ENCODE peak calls at places on chromosomes 11 and 22, in six cellular contexts. U is PC-3, D is AG04450, P is MCF 10A, N is HFFc6, M is cardiac muscle cell. S is an unnamed sample.
A peak's percentile ranks its signal among the peaks of the same experiment; 100 is the strongest.

GRCh38 chr22:37741312-37741795 is 44.5 kb downstream of the TRIOBP start:
- DNase-seq in D (peak; percentile 98), M (peak; percentile 97), U (peak; percentile 39), P (peak; percentile 96), N (peak; percentile 83), S (peak; percentile 97)

GRCh38 chr11:46356911-46357482 is 9.7 kb downstream of the DGKZ start:
- DNase-seq in U (no peak), N (no peak), M (no peak), P (peak; percentile 91), D (peak; percentile 45), S (peak; percentile 95)

GRCh38 chr11:110077866-110078325 is 15.3 kb upstream of the ZC3H12C start:
- DNase-seq in N (peak; percentile 75), U (peak; percentile 92), D (no peak), M (no peak), P (peak; percentile 64), S (no peak)

GRCh38 chr11:60170566-60170965 is 12.3 kb downstream of the MS4A6A start:
- DNase-seq in D (no peak), N (no peak), U (peak; percentile 32), P (no peak), M (no peak), S (no peak)

GRCh38 chr11:32353884-32354283 is 81.5 kb downstream of the WT1 start:
- DNase-seq in U (no peak), M (no peak), N (no peak), D (no peak), P (no peak), S (no peak)

GRCh38 chr22:16915711-16916110 is 90.5 kb upstream of the XKR3 start:
- DNase-seq in N (no peak), U (no peak), D (no peak), M (no peak), P (peak; percentile 21), S (peak; percentile 19)

GRCh38 chr11:32830413-32830738 is 649 bp downstream of the PRRG4 start:
- DNase-seq in U (peak; percentile 69), N (no peak), D (no peak), P (peak; percentile 80), M (no peak), S (peak; percentile 82)

GRCh38 chr11:119531623-119532022 is 108.7 kb upstream of the THY1 start:
- DNase-seq in N (no peak), D (no peak), M (no peak), U (no peak), P (no peak), S (no peak)

GRCh38 chr11:112652786-112653390 is 308.3 kb upstream of the NCAM1 start:
- DNase-seq in N (peak; percentile 20), P (peak; percentile 67), M (no peak), U (no peak), D (no peak), S (no peak)

GRCh38 chr11:124839051-124839971 is 25.9 kb upstream of the ROBO3 start:
- DNase-seq in N (no peak), D (no peak), U (no peak), P (no peak), M (peak; percentile 36), S (no peak)

GRCh38 chr11:7936615-7937014 is 4.9 kb downstream of the OR10A3 start:
- DNase-seq in N (no peak), P (peak; percentile 43), U (peak; percentile 69), D (no peak), M (no peak), S (no peak)

GRCh38 chr11:129385801-129386200 is 10.2 kb downstream of the BARX2 start:
- DNase-seq in N (no peak), M (no peak), D (no peak), U (no peak), P (no peak), S (no peak)

GRCh38 chr11:68122936-68123539 is 1.9 kb upstream of the CHKA start:
- DNase-seq in U (peak; percentile 99), M (no peak), N (no peak), P (no peak), D (no peak), S (no peak)

GRCh38 chr11:69801513-69802335 is 17.5 kb downstream of the FGF3 start:
- DNase-seq in P (peak; percentile 19), D (no peak), M (peak; percentile 54), N (no peak), U (peak; percentile 53), S (no peak)

GRCh38 chr11:98365185-98365584 is 655.6 kb upstream of the CNTN5 start:
- DNase-seq in D (no peak), U (peak; percentile 67), N (no peak), M (no peak), P (no peak), S (no peak)

GRCh38 chr11:35260342-35260985 is 121.5 kb downstream of the CD44 start:
- DNase-seq in N (peak; percentile 93), M (no peak), U (peak; percentile 85), D (peak; percentile 72), P (peak; percentile 68), S (no peak)

GRCh38 chr11:61294717-61295595 is at the start of gene VWCE:
- DNase-seq in D (no peak), M (peak; percentile 86), P (no peak), U (peak; percentile 55), N (peak; percentile 25), S (peak; percentile 82)

GRCh38 chr11:73478737-73479347 is 102.6 kb downstream of the RELT start:
- DNase-seq in P (peak; percentile 61), D (no peak), M (peak; percentile 38), U (peak; percentile 74), N (peak; percentile 43), S (peak; percentile 44)

GRCh38 chr11:76800466-76801200 is 17.5 kb downstream of the TSKU start:
- DNase-seq in P (no peak), M (no peak), N (no peak), U (no peak), D (no peak), S (no peak)

GRCh38 chr11:125390949-125391348 is 105.1 kb downstream of the FEZ1 start:
- DNase-seq in D (peak; percentile 43), U (no peak), N (peak; percentile 32), M (peak; percentile 23), P (no peak), S (no peak)

DNA sequence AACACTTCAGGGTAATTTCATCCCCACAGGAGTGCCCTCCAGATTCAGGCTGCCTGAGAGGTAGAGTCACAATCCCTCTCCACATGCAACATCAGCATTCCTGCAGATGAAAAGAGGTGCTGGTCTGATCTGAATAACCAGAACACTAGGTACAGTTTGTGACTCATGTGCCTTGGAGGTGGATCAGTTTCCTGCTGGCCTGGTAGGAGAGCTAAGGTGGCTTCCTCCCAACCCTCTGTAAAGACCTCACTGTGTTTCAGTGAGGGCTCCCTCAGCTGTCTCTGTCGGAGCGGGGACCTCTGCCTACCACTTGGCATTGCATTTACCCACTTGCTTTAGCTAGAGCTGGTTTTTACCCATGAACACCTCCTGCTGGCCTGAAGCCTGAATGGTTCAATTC is 7.6 kb downstream of the OR9G1 start:
- DNase-seq in N (no peak), P (peak; percentile 27), M (no peak), U (no peak), D (no peak), S (no peak)
- TF ChIP-seq CTCF in N (no peak), P (no peak), M (no peak), U (no peak), D (no peak), S (no peak)

GRCh38 chr22:29609139-29609538 is 5.7 kb downstream of the NF2 start:
- DNase-seq in N (no peak), U (peak; percentile 44), P (no peak), M (peak; percentile 31), D (no peak), S (no peak)
- TF ChIP-seq CTCF in N (peak; percentile 57), U (peak; percentile 47), P (no peak), M (peak; percentile 34), D (peak; percentile 29), S (no peak)

GRCh38 chr11:2208691-2209369 is 37.2 kb upstream of the TH start:
- DNase-seq in D (no peak), M (no peak), N (no peak), P (peak; percentile 20), U (peak; percentile 9), S (no peak)
- TF ChIP-seq CTCF in D (no peak), M (no peak), N (peak; percentile 20), P (no peak), U (no peak), S (no peak)

DNA sequence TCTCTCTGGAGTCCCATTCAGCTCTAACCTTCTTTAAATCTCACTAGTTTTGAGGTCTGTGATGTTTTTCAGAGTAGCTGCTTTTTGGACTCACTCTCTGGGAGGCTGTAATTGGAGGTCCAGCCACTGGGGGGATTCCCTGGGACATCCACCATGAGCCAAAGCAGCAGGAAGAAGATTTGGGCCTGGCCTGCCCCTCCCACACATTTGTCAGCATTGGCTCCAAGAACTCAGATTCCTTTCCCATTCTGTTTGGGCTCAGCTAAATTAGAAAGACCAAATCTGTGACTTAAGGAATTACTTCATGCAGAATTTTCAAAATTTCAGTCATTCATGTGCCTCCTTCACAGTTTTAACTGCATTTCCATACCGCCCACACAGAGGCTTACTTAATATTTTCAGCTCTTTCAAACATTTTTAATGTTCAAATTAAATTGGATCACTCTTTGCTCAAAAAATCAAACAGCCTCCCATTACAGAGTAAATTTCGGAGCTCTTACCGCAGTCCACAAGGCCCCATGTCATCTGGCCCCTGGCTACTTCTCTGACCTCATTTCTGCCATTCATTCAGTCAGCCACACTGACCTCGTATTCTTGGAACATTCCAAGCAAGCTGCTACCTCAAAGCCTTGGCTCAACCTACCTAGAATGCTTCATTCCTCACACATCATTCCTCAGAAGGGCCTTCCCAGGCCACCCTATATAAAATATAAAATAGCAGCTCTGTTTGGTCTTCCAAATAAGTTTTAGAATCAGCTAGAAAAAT is 54.5 kb upstream of the RRAS2 start:
- DNase-seq in M (no peak), U (peak; percentile 27), D (no peak), N (peak; percentile 35), P (peak; percentile 47), S (peak; percentile 38)
- TF ChIP-seq CTCF in M (peak; percentile 43), U (peak; percentile 30), D (peak; percentile 40), N (peak; percentile 74), P (no peak), S (peak; percentile 41)

GRCh38 chr22:18998998-18999397 is 62.9 kb upstream of the PRODH start:
- DNase-seq in U (no peak), D (no peak), P (peak; percentile 14), N (no peak), M (peak; percentile 13), S (peak; percentile 21)
- TF ChIP-seq CTCF in U (peak; percentile 48), D (peak; percentile 11), P (peak; percentile 12), N (peak; percentile 68), M (peak; percentile 33), S (peak; percentile 40)

DNA sequence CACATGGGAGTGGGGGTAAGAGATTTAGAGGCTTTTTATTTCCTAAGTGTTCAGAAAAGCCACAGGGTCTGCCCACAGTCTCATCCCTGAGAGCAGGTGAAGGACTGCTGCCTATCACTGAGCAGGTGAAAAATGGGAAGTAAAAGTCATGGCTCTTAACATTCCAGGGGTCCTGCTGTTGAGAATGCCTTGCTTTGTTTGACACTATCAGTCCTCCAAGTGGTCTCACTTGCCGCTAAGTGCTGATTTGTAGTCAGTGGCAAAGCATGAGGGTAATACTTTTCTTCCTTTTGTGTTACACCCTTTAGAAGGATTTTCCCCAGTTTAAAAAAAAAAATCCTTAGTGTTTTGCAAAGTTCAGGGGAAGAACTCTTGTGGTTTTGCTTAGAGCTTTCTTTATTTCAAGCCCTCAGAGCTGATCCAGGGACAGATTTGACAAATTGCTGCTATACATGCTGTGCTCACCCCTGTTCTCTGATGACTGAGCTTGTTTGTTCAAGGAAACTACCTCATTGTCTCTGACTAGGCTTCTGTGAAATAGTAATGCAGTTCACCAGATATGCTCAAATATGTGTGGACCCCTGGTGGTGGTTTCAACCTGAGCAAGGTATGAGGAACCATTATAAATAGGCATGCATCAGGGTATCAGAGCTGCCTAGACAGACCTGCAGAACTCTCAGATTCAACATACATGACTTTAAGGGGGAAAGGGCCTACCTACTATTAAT is 141.0 kb downstream of the ARHGAP42 start:
- DNase-seq in N (no peak), D (peak; percentile 51), P (peak; percentile 34), U (peak; percentile 97), M (peak; percentile 65), S (no peak)
- TF ChIP-seq CTCF in N (peak; percentile 39), D (peak; percentile 54), P (no peak), U (peak; percentile 85), M (peak; percentile 26), S (no peak)

S was measured in NB4.